ENCODE peak calls at places on chromosomes 12 and 14, in four cellular contexts. C is CD8-positive, alpha-beta T cell; I is A673; Y is HFF-Myc. U is an unnamed sample.

GRCh38 chr14:74525361-74525851 is 31.8 kb downstream of the ISCA2 start:
- DNase-seq in Y (no peak), I (no peak), C (no peak), U (peak)

GRCh38 chr12:122126713-122127597 is 47.1 kb downstream of the IL31 start:
- DNase-seq in Y (no peak), I (no peak), C (no peak), U (no peak)

GRCh38 chr12:129903956-129904769 is at the start of gene TMEM132D:
- DNase-seq in Y (no peak), C (no peak), I (no peak), U (no peak)

GRCh38 chr12:108977360-108977759 is 43.5 kb downstream of the SVOP start:
- DNase-seq in I (no peak), C (no peak), Y (no peak), U (no peak)

GRCh38 chr12:9364224-9365176 is 156.3 kb upstream of the PZP start:
- DNase-seq in Y (no peak), I (no peak), C (no peak), U (no peak)

GRCh38 chr12:89707992-89708792 is 446 bp downstream of the ATP2B1 start:
- DNase-seq in C (peak), I (peak), Y (no peak), U (no peak)

GRCh38 chr12:54428050-54429013 is 9.3 kb upstream of the ITGA5 start:
- DNase-seq in I (no peak), Y (no peak), C (no peak), U (no peak)

GRCh38 chr14:101875726-101876268 is 88.6 kb upstream of the DYNC1H1 start:
- DNase-seq in I (no peak), Y (no peak), C (no peak), U (no peak)

GRCh38 chr14:95515523-95516517 is 630 bp downstream of the SYNE3 start:
- DNase-seq in C (peak), I (peak), Y (no peak), U (no peak)

GRCh38 chr14:58637040-58637390 is 747 bp upstream of the DACT1 start:
- DNase-seq in I (peak), C (no peak), Y (peak), U (peak)

GRCh38 chr14:92026548-92027190 is 13.2 kb downstream of the TRIP11 start:
- DNase-seq in C (no peak), I (no peak), Y (no peak), U (no peak)

GRCh38 chr12:34297126-34297789 is 275.0 kb downstream of the ALG10 start:
- DNase-seq in I (no peak), Y (no peak), C (no peak), U (no peak)

GRCh38 chr12:1797011-1797901 is 23.1 kb upstream of the LRTM2 start:
- DNase-seq in I (no peak), C (peak), Y (no peak), U (no peak)

GRCh38 chr12:49233842-49234526 is 30.9 kb upstream of the TUBA1C start:
- DNase-seq in I (no peak), C (no peak), Y (no peak), U (no peak)

GRCh38 chr12:65609359-65609771 is 214.9 kb upstream of the HMGA2 start:
- DNase-seq in I (peak), C (no peak), Y (peak), U (no peak)

GRCh38 chr12:12212769-12213168 is 54.1 kb downstream of the LRP6 start:
- DNase-seq in Y (no peak), C (no peak), I (no peak), U (no peak)

GRCh38 chr14:53412819-53413664 is 259.9 kb upstream of the DDHD1 start:
- DNase-seq in Y (no peak), C (no peak), I (peak), U (no peak)

GRCh38 chr14:70827366-70828151 is 18.2 kb upstream of the MAP3K9 start:
- DNase-seq in Y (no peak), C (no peak), I (peak), U (no peak)

GRCh38 chr12:121484967-121485366 is 85.0 kb downstream of the RNF34 start:
- DNase-seq in I (no peak), Y (no peak), C (no peak), U (no peak)

GRCh38 chr12:68538722-68539614 is 71.7 kb upstream of the RAP1B start:
- DNase-seq in Y (no peak), C (peak), I (peak), U (no peak)

GRCh38 chr14:60183724-60184596 is 18.8 kb upstream of the DHRS7 start:
- DNase-seq in Y (no peak), C (no peak), I (peak), U (no peak)

GRCh38 chr12:54232790-54233189 is 44.0 kb upstream of the SMUG1 start:
- DNase-seq in C (no peak), I (peak), Y (no peak), U (no peak)

GRCh38 chr14:57962293-57962996 is 96.6 kb upstream of the SLC35F4 start:
- DNase-seq in Y (no peak), C (no peak), I (peak), U (no peak)

GRCh38 chr14:85463512-85463911 is 66.4 kb upstream of the FLRT2 start:
- DNase-seq in I (no peak), C (no peak), Y (no peak), U (no peak)

GRCh38 chr12:52221912-52222457 is 11.1 kb upstream of the KRT7 start:
- DNase-seq in Y (no peak), C (peak), I (peak), U (no peak)

GRCh38 chr12:75725505-75726120 is 214.2 kb upstream of the KRR1 start:
- DNase-seq in Y (peak), C (no peak), I (peak), U (no peak)

GRCh38 chr12:23816394-23816851 is 133.0 kb downstream of the SOX5 start:
- DNase-seq in C (no peak), Y (no peak), I (no peak), U (no peak)

GRCh38 chr12:124640096-124640495 is 72.7 kb upstream of the NCOR2 start:
- DNase-seq in Y (no peak), I (no peak), C (no peak), U (no peak)

GRCh38 chr14:72291908-72292688 is 359.9 kb downstream of the RGS6 start:
- DNase-seq in I (peak), C (no peak), Y (peak), U (no peak)

GRCh38 chr14:102659797-102660196 is 67.3 kb downstream of the RCOR1 start:
- DNase-seq in C (no peak), I (peak), Y (no peak), U (peak)

GRCh38 chr12:76275511-76276093 is 72.6 kb downstream of the BBS10 start:
- DNase-seq in I (no peak), Y (no peak), C (no peak), U (no peak)

GRCh38 chr12:78568326-78569020 is 296.1 kb upstream of the SYT1 start:
- DNase-seq in C (no peak), I (peak), Y (no peak), U (peak)
- H3K4me3 ChIP-seq in C (no peak), I (no peak), Y (no peak), U (no peak)

DNA sequence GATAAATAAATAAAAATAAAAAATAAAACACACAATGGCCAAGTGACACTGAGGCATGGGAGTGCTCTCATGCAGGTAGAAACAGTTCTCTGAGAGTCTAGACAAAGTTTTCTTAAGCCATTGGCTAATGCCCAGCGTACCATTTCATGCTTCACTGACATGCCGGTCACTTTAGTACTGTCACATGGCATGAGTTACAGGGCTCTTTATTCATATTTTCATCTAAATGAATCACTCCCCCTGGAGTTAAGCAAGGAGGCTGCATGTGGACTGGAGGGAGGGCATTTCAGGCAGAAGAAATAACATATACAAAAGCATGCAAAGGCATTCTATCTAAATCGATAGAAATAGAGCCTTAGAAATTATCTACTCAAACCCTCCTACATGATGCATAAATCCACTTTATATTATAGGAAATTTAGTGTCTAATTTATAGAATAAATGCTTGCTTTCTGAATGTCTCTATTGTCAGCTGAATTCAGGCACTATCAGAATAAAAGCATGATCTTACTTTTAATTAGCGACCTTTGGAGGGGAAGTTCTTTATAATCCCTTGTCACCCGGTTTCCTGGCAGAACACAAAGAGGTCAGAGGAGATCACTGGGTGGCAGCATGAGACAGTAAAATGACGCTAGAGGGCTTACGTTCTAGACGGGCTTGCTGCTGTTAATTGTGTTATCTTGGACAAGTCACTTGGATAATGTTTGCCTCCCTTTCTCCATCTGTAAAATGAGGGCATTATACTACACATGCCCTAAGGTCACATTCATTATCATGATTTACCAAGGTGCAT is 17.5 kb downstream of the DYRK4 start:
- DNase-seq in C (no peak), Y (no peak), I (peak), U (peak)
- TF ChIP-seq CTCF in C (no peak), Y (no peak), I (peak), U (peak)

DNA sequence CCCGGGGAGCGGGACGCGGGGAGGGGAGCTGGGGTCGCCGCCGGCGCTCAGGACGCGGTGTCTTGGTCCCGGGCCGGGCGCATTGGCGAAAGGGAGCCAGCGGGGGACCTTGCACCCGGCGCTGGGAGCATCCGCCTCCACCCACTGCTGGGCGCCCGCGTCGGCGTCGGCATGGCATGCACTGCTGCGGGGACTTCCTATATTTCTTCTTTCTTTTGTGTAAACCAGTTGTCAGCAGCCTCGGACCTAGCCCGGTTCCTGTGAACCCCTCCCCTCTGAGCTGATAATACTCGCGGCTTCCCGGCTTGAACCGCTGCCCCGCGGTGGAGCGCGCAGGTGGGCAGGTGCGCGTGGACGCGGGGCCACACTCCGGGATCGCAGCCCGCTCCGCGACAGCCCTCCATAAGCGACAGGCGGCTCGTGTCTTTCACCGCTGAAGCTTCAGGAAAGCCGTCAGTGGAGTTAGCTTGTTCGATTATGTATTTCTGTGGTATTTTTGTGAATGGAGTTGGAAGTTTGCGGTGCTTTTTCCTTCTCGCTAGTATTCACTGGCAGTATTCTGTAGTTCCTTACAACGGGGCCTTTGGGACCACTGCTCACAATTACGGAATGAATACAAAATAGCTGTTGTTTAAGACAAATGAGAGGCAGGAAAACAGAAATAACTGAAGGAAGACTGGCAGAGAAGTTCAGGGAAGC is 824 bp downstream of the BMAL2 start:
- DNase-seq in C (peak), Y (no peak), I (peak), U (no peak)
- H3K4me3 ChIP-seq in C (peak), Y (peak), I (peak), U (peak)

GRCh38 chr12:88200029-88200428 is 57.9 kb downstream of the TMTC3 start:
- DNase-seq in I (no peak), Y (no peak), C (no peak), U (no peak)

GRCh38 chr12:88206636-88207035 is 64.5 kb downstream of the TMTC3 start:
- DNase-seq in Y (peak), C (no peak), I (no peak), U (no peak)

GRCh38 chr12:88207921-88208640 is 66.0 kb downstream of the TMTC3 start:
- DNase-seq in I (no peak), Y (peak), C (no peak), U (no peak)

DNA sequence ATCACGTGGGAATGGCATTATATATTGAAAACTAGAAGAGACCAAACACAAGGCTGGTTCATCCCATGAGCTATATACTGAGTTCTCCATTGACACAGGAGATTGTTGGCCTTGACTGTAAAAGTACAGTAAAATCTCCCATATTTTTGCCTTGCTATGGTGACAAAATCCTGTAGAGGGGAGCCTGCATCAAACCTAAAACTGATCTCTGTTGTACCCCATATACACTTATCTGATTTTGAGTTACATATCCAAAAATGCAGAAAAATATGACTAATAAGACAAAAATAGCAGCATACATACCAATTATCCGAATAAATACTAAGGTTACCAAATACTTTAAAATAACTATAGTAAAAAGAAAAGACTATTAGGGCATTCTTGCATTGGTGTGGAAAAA is 60.4 kb downstream of the TMTC3 start:
- DNase-seq in C (no peak), Y (no peak), I (no peak), U (no peak)
- TF ChIP-seq CTCF in C (no peak), Y (no peak), I (no peak), U (no peak)

DNA sequence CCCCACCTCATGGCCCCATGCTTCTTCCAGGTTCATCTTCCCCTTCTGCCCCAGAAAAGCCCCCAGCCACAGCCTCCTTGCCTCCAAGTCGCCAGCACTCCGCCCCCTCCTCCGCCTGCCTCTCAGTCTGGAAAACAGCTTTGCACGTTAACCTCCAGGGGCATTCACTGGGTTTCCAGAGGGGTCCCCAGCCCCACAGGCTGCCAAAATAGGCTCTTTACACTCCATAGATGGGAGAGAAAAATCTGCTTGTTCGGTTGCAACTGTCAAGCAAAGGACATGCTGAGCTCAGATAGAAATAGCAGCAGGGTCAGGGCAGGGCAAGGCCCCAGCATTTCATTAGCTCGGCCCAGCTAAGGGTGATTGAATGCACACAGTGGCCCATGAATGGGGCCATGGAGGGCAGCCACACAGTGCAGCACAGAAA is 253.5 kb downstream of the ZFP36L1 start:
- DNase-seq in C (no peak), Y (no peak), I (no peak), U (no peak)
- H3K4me3 ChIP-seq in C (no peak), Y (no peak), I (no peak), U (no peak)

GRCh38 chr14:56098021-56098420 is 20.2 kb upstream of the PELI2 start:
- DNase-seq in Y (no peak), C (no peak), I (no peak), U (no peak)

GRCh38 chr14:56087824-56088571 is 30.2 kb upstream of the PELI2 start:
- DNase-seq in I (no peak), C (no peak), Y (no peak), U (peak)

GRCh38 chr14:56094063-56094462 is 24.1 kb upstream of the PELI2 start:
- DNase-seq in C (no peak), Y (no peak), I (no peak), U (no peak)

GRCh38 chr14:56092761-56093160 is 25.4 kb upstream of the PELI2 start:
- DNase-seq in I (peak), Y (no peak), C (no peak), U (no peak)
- TF ChIP-seq CTCF in I (no peak), Y (no peak), C (no peak), U (no peak)

U was measured in retinal pigment epithelial cell.